ENCODE peak calls at places on chromosomes 12 and 14, in four cellular contexts. Q is K562, P is HepG2, G is H1. N is an unnamed sample.

GRCh38 chr14:99548285-99548684 is 55.7 kb downstream of the CCDC85C start:
- DNase-seq in Q (no peak), P (no peak), G (no peak), N (no peak)

GRCh38 chr12:42946776-42947435 is 357.4 kb upstream of the PRICKLE1 start:
- DNase-seq in Q (no peak), P (no peak), G (no peak), N (no peak)

GRCh38 chr12:52058631-52059324 is 7.5 kb downstream of the NR4A1 start:
- DNase-seq in Q (no peak), P (no peak), G (no peak), N (no peak)

GRCh38 chr14:103141117-103141796 is 18.0 kb downstream of the TNFAIP2 start:
- DNase-seq in Q (peak), P (peak), G (peak), N (no peak)

GRCh38 chr12:5433840-5434646 is 2.1 kb downstream of the NTF3 start:
- DNase-seq in Q (no peak), P (no peak), G (no peak), N (no peak)

GRCh38 chr14:96176811-96177211 is 27.8 kb upstream of the BDKRB2 start:
- DNase-seq in Q (no peak), P (no peak), G (no peak), N (no peak)

GRCh38 chr14:92785601-92786426 is 8.3 kb upstream of the GOLGA5 start:
- DNase-seq in Q (peak), P (no peak), G (no peak), N (no peak)

GRCh38 chr14:104797112-104798044 is 1.8 kb upstream of the AKT1 start:
- DNase-seq in Q (no peak), P (peak), G (no peak), N (no peak)

GRCh38 chr14:89493877-89494634 is 77.0 kb upstream of the FOXN3 start:
- DNase-seq in Q (no peak), P (peak), G (no peak), N (peak)

GRCh38 chr14:34616360-34616759 is 13.6 kb downstream of the SNX6 start:
- DNase-seq in Q (no peak), P (no peak), G (no peak), N (no peak)

GRCh38 chr14:33849455-33849801 is 101.4 kb downstream of the EGLN3 start:
- DNase-seq in Q (no peak), P (no peak), G (no peak), N (no peak)

GRCh38 chr14:24411468-24412454 is 13.0 kb downstream of the NYNRIN start:
- DNase-seq in Q (peak), P (peak), G (no peak), N (no peak)

GRCh38 chr12:98741229-98741614 is 96.1 kb downstream of the APAF1 start:
- DNase-seq in Q (no peak), P (no peak), G (no peak), N (no peak)

GRCh38 chr12:96041181-96041580 is 5.8 kb upstream of the LTA4H start:
- DNase-seq in Q (no peak), P (no peak), G (no peak), N (no peak)

GRCh38 chr14:77068515-77069200 is 29.4 kb upstream of the CIPC start:
- DNase-seq in Q (no peak), P (no peak), G (no peak), N (no peak)

GRCh38 chr12:94152292-94153083 is 4.1 kb downstream of the PLXNC1 start:
- DNase-seq in Q (no peak), P (peak), G (no peak), N (no peak)

GRCh38 chr14:92323031-92323915 is at the start of gene SLC24A4:
- DNase-seq in Q (no peak), P (no peak), G (no peak), N (no peak)

GRCh38 chr14:68790656-68791077 is 2.2 kb downstream of the ZFP36L1 start:
- DNase-seq in Q (no peak), P (no peak), G (no peak), N (no peak)

GRCh38 chr12:110921262-110921661 is 883 bp upstream of the MYL2 start:
- DNase-seq in Q (no peak), P (no peak), G (no peak), N (no peak)

GRCh38 chr14:60064491-60065072 is 27.1 kb upstream of the PCNX4 start:
- DNase-seq in Q (no peak), P (peak), G (no peak), N (peak)

GRCh38 chr12:66861157-66861750 is 182.4 kb upstream of the GRIP1 start:
- DNase-seq in Q (peak), P (peak), G (peak), N (peak)

GRCh38 chr12:3320881-3321509 is 170.0 kb upstream of the PRMT8 start:
- DNase-seq in Q (no peak), P (no peak), G (no peak), N (no peak)

GRCh38 chr14:100771121-100771800 is 44.6 kb downstream of the DLK1 start:
- DNase-seq in Q (peak), P (peak), G (no peak), N (no peak)

GRCh38 chr12:51700887-51701286 is 109.9 kb downstream of the SCN8A start:
- DNase-seq in Q (no peak), P (no peak), G (no peak), N (no peak)

GRCh38 chr12:92860521-92860920 is 68.6 kb downstream of the EEA1 start:
- DNase-seq in Q (no peak), P (no peak), G (no peak), N (no peak)

GRCh38 chr14:78848234-78848820 is 678.2 kb downstream of the NRXN3 start:
- DNase-seq in Q (peak), P (peak), G (no peak), N (no peak)

GRCh38 chr12:19198272-19198671 is 68.7 kb downstream of the PLEKHA5 start:
- DNase-seq in Q (no peak), P (no peak), G (no peak), N (no peak)

GRCh38 chr14:72573725-72574426 is 320.0 kb downstream of the DPF3 start:
- DNase-seq in Q (no peak), P (no peak), G (no peak), N (no peak)

GRCh38 chr12:120327593-120327992 is at the start of gene PLA2G1B:
- DNase-seq in Q (no peak), P (peak), G (no peak), N (no peak)

GRCh38 chr12:42744539-42745156 is 155.1 kb upstream of the PRICKLE1 start:
- DNase-seq in Q (no peak), P (no peak), G (no peak), N (no peak)

GRCh38 chr12:62133440-62133839 is 126.8 kb upstream of the USP15 start:
- DNase-seq in Q (no peak), P (no peak), G (no peak), N (no peak)

GRCh38 chr14:96105921-96106441 is 66.8 kb downstream of the C14orf132 start:
- DNase-seq in Q (no peak), P (no peak), G (no peak), N (no peak)

GRCh38 chr12:20366776-20367409 is 1.4 kb upstream of the PDE3A start:
- DNase-seq in Q (no peak), P (no peak), G (no peak), N (no peak)

GRCh38 chr14:61218765-61219164 is 62.4 kb downstream of the TMEM30B start:
- DNase-seq in Q (no peak), P (no peak), G (no peak), N (no peak)

DNA sequence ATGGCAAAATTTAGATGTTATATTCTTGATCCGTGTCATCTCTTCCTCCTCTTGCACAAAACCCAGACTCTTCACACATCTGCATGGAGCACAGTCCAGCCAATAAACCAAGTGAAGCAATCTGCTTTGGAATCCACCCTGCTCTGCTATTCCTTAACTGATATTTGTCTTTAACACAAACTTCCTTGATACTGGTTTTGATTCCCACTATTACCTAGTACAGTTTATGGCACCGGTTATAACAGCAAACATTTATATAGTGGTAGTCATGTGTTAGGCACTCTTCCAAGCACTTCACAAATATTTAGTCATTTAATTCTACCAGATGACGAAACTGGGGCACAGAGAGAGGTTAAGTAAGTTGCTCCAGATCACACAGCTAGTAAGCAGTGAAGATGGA is 12.5 kb downstream of the STYK1 start:
- DNase-seq in Q (no peak), P (no peak), G (no peak), N (no peak)
- TF ChIP-seq HDAC6 in Q (no peak), P (no peak), G (no peak), N (no peak)

GRCh38 chr12:107385518-107385917 is 292.2 kb upstream of the CRY1 start:
- DNase-seq in Q (no peak), P (no peak), G (no peak), N (no peak)

GRCh38 chr12:107375231-107375630 is 281.9 kb upstream of the CRY1 start:
- DNase-seq in Q (no peak), P (no peak), G (no peak), N (no peak)

GRCh38 chr12:107384645-107385044 is 291.3 kb upstream of the CRY1 start:
- DNase-seq in Q (no peak), P (no peak), G (no peak), N (no peak)

GRCh38 chr12:107377596-107378385 is 284.4 kb upstream of the CRY1 start:
- DNase-seq in Q (no peak), P (no peak), G (no peak), N (no peak)

GRCh38 chr12:107379852-107380567 is 286.7 kb upstream of the CRY1 start:
- DNase-seq in Q (no peak), P (peak), G (no peak), N (no peak)
- TF ChIP-seq HDAC6 in Q (no peak), P (no peak), G (no peak), N (no peak)

GRCh38 chr14:83470466-83470865 is 1936.8 kb upstream of the SEL1L start:
- DNase-seq in Q (no peak), P (no peak), G (no peak), N (no peak)

GRCh38 chr14:83473416-83473815 is 1939.8 kb upstream of the SEL1L start:
- DNase-seq in Q (no peak), P (no peak), G (no peak), N (no peak)

GRCh38 chr14:83470959-83471358 is 1937.3 kb upstream of the SEL1L start:
- DNase-seq in Q (no peak), P (no peak), G (no peak), N (no peak)

GRCh38 chr14:83478741-83479140 is 1945.1 kb upstream of the SEL1L start:
- DNase-seq in Q (no peak), P (no peak), G (no peak), N (no peak)

GRCh38 chr14:83473846-83474245 is 1940.2 kb upstream of the SEL1L start:
- DNase-seq in Q (no peak), P (no peak), G (no peak), N (no peak)
- TF ChIP-seq HDAC6 in Q (no peak), P (no peak), G (no peak), N (no peak)

GRCh38 chr14:20610002-20610765 is 19.0 kb upstream of the RNASE12 start:
- DNase-seq in Q (peak), P (peak), G (no peak), N (no peak)
- TF ChIP-seq HDAC6 in Q (no peak), P (no peak), G (no peak), N (peak)

GRCh38 chr12:12219664-12220063 is 47.2 kb downstream of the LRP6 start:
- DNase-seq in Q (no peak), P (peak), G (no peak), N (no peak)

GRCh38 chr12:12228402-12228801 is 38.4 kb downstream of the LRP6 start:
- DNase-seq in Q (no peak), P (no peak), G (no peak), N (no peak)

GRCh38 chr12:12221560-12221959 is 45.3 kb downstream of the LRP6 start:
- DNase-seq in Q (no peak), P (no peak), G (no peak), N (peak)

GRCh38 chr12:12226187-12226586 is 40.7 kb downstream of the LRP6 start:
- DNase-seq in Q (no peak), P (no peak), G (no peak), N (no peak)

DNA sequence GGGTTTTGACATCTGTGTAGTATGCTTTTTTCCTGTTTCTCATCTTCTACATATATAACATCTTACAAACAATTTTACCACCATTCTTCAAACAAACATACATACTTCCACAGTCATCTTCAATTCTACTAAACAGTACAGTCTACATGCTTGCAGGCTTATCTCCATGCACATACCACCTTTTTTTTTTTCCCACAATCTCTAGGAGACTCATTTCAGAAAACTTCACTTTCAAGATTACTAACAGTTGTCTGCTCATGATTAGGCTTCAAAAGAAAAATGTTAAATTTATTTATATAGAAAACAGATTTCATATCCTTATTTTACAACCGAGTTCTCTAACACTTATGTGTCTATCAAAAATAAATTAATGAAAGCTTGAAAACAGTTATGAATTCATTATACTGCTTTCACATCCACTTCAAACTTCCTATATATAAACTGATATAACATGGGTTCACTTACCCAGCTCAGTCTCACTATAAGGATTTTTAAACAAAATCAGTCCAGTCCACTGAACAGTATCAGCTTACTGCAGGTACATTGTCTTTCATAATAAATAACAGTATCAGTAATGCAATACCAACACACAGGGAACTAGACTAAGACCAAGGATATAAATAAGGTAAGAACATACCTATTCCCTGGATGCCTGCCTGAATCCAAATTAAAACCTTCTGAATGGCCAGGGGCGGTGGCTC is 42.5 kb downstream of the LRP6 start:
- DNase-seq in Q (no peak), P (no peak), G (no peak), N (no peak)
- TF ChIP-seq HDAC6 in Q (no peak), P (no peak), G (no peak), N (no peak)

GRCh38 chr12:56361487-56362129 is 1.0 kb downstream of the APOF start:
- DNase-seq in Q (no peak), P (no peak), G (no peak), N (no peak)

GRCh38 chr12:56362130-56363059 is at the start of gene APOF:
- DNase-seq in Q (no peak), P (peak), G (no peak), N (no peak)

GRCh38 chr12:56366948-56367347 is 4.3 kb upstream of the APOF start:
- DNase-seq in Q (no peak), P (no peak), G (no peak), N (no peak)
- TF ChIP-seq HDAC6 in Q (no peak), P (no peak), G (no peak), N (no peak)

GRCh38 chr14:75361751-75362433 is 65.9 kb upstream of the JDP2 start:
- DNase-seq in Q (no peak), P (no peak), G (no peak), N (no peak)

GRCh38 chr14:75363156-75363555 is 64.7 kb upstream of the JDP2 start:
- DNase-seq in Q (no peak), P (no peak), G (no peak), N (no peak)

GRCh38 chr14:75359098-75359497 is 68.7 kb upstream of the JDP2 start:
- DNase-seq in Q (no peak), P (peak), G (no peak), N (no peak)

GRCh38 chr14:75369506-75369905 is 58.3 kb upstream of the JDP2 start:
- DNase-seq in Q (no peak), P (no peak), G (no peak), N (no peak)

GRCh38 chr14:75363570-75364227 is 64.1 kb upstream of the JDP2 start:
- DNase-seq in Q (no peak), P (no peak), G (no peak), N (no peak)
- TF ChIP-seq HDAC6 in Q (no peak), P (no peak), G (no peak), N (no peak)

DNA sequence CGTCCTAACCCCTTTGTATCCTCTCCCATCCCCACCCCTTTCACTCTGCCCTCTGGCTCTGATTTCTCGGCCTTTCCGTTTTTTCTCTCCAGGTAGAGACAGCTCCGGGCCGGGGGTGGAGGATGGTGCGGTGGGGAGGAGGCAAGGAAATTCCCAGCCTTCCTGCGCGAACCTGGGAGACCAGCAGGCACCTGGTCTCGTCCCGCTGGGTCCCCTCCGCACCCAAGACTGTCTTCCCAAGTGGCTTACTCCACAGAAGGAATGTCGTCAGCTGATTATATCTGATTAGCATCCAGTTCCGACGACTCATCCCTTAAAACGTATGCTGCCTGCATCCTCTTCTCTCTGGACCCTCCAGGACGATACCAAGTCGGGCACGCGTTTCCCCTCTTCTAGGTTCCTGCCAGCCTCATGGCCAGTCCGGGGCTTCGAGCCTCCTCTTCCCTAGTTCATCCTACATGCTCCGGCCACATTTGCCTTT is 42.2 kb upstream of the CAPRIN2 start:
- DNase-seq in Q (no peak), P (no peak), G (no peak), N (no peak)
- TF ChIP-seq HDAC6 in Q (no peak), P (no peak), G (no peak), N (no peak)

GRCh38 chr14:30243157-30243556 is 315.5 kb upstream of the PRKD1 start:
- DNase-seq in Q (no peak), P (no peak), G (no peak), N (no peak)
- TF ChIP-seq HDAC6 in Q (no peak), P (no peak), G (no peak), N (no peak)

GRCh38 chr12:6612652-6613014 is 5.5 kb upstream of the CHD4 start:
- DNase-seq in Q (no peak), P (no peak), G (no peak), N (no peak)

GRCh38 chr12:6612247-6612646 is 5.1 kb upstream of the CHD4 start:
- DNase-seq in Q (no peak), P (no peak), G (no peak), N (no peak)

GRCh38 chr12:6613776-6614512 is 6.8 kb upstream of the CHD4 start:
- DNase-seq in Q (peak), P (peak), G (peak), N (no peak)

GRCh38 chr12:6614513-6615177 is 7.5 kb upstream of the CHD4 start:
- DNase-seq in Q (no peak), P (no peak), G (no peak), N (no peak)

DNA sequence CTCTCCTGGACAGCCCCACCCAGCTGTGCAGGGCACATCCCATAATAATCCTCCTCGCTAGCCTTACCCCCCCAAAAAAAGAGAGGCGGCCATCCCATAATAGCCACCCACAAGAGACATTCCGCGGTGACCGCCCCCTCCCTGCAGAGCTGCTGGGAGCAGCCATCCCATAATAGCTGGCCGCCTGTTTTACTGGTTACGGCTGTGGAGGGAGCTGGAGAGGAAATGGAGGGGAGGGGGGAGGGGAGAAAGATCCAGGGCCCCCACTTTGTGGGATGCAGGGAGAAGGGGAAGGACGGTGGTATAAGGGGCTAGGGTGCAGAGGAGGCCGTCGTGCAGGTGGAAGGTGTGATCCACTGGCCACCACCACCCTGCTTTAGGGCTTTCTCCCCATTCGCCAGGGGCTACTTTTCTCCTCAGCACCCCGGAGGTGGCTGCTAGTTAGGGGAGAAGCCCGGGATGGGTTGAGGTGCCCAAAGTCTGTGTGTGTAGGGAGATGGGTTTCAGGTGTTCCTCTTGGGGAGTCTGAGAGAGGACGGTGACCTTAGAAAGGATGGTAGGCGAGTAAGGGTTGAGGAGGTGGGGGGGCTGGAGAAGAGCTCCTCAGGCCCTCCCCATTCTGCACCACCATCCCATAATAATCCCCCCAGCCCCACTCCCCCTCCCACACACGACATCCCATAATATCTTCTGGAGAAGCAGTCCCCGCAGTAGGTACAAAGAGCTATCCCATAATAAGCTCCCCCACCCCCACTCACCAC is 6.0 kb upstream of the CHD4 start:
- DNase-seq in Q (peak), P (peak), G (no peak), N (no peak)
- TF ChIP-seq HDAC6 in Q (no peak), P (no peak), G (no peak), N (no peak)

N was measured in GM12878.